ENCODE peak calls at places on chromosomes 5 and 9, in ten cellular contexts. One of them, this sample, is unnamed.

GRCh38 chr5:172833691-172834569 is at the start of gene ERGIC1:
- DNase-seq in neural progenitor cell: peak; percentile 86
- DNase-seq in heart left ventricle: peak; percentile 90
- DNase-seq in SK-N-SH: peak; percentile 95
- DNase-seq in A549: peak; percentile 64
- DNase-seq in tibial nerve: peak; percentile 74
- DNase-seq in K562: peak; percentile 96
- DNase-seq in A673: peak; percentile 68
- DNase-seq in upper lobe of left lung: peak; percentile 98
- DNase-seq in astrocyte: peak; percentile 65
- DNase-seq in this sample: peak; percentile 74

GRCh38 chr5:74240783-74241750 is 399.5 kb downstream of the ENC1 start:
- DNase-seq in neural progenitor cell: no peak
- DNase-seq in heart left ventricle: no peak
- DNase-seq in SK-N-SH: no peak
- DNase-seq in A549: no peak
- DNase-seq in tibial nerve: no peak
- DNase-seq in K562: no peak
- DNase-seq in A673: no peak
- DNase-seq in upper lobe of left lung: no peak
- DNase-seq in astrocyte: no peak
- DNase-seq in this sample: peak; percentile 54

GRCh38 chr5:149605998-149606721 is 24.9 kb downstream of the ARHGEF37 start:
- DNase-seq in neural progenitor cell: no peak
- DNase-seq in heart left ventricle: peak; percentile 62
- DNase-seq in SK-N-SH: no peak
- DNase-seq in A549: peak; percentile 95
- DNase-seq in tibial nerve: no peak
- DNase-seq in K562: peak; percentile 86
- DNase-seq in A673: no peak
- DNase-seq in upper lobe of left lung: no peak
- DNase-seq in astrocyte: peak; percentile 83
- DNase-seq in this sample: peak; percentile 92

GRCh38 chr9:107175039-107175438 is 108.0 kb upstream of the RAD23B start:
- DNase-seq in neural progenitor cell: no peak
- DNase-seq in heart left ventricle: peak; percentile 74
- DNase-seq in SK-N-SH: no peak
- DNase-seq in A549: no peak
- DNase-seq in tibial nerve: no peak
- DNase-seq in K562: no peak
- DNase-seq in A673: no peak
- DNase-seq in upper lobe of left lung: no peak
- DNase-seq in astrocyte: no peak
- DNase-seq in this sample: peak; percentile 41

GRCh38 chr9:36268007-36268427 is 9.8 kb upstream of the GNE start:
- DNase-seq in neural progenitor cell: no peak
- DNase-seq in heart left ventricle: no peak
- DNase-seq in SK-N-SH: no peak
- DNase-seq in A549: no peak
- DNase-seq in tibial nerve: no peak
- DNase-seq in K562: no peak
- DNase-seq in A673: no peak
- DNase-seq in upper lobe of left lung: no peak
- DNase-seq in astrocyte: peak; percentile 55
- DNase-seq in this sample: peak; percentile 70

GRCh38 chr5:153520137-153520536 is 29.7 kb downstream of the GRIA1 start:
- DNase-seq in neural progenitor cell: no peak
- DNase-seq in heart left ventricle: no peak
- DNase-seq in SK-N-SH: no peak
- DNase-seq in A549: no peak
- DNase-seq in tibial nerve: no peak
- DNase-seq in K562: no peak
- DNase-seq in A673: no peak
- DNase-seq in upper lobe of left lung: no peak
- DNase-seq in astrocyte: no peak
- DNase-seq in this sample: no peak

GRCh38 chr5:172466062-172466461 is 11.7 kb upstream of the SH3PXD2B start:
- DNase-seq in neural progenitor cell: no peak
- DNase-seq in heart left ventricle: no peak
- DNase-seq in SK-N-SH: no peak
- DNase-seq in A549: no peak
- DNase-seq in tibial nerve: no peak
- DNase-seq in K562: no peak
- DNase-seq in A673: no peak
- DNase-seq in upper lobe of left lung: no peak
- DNase-seq in astrocyte: no peak
- DNase-seq in this sample: no peak

GRCh38 chr9:95003694-95004451 is 277.4 kb downstream of the AOPEP start:
- DNase-seq in neural progenitor cell: peak; percentile 66
- DNase-seq in heart left ventricle: peak; percentile 74
- DNase-seq in SK-N-SH: peak; percentile 80
- DNase-seq in A549: no peak
- DNase-seq in tibial nerve: peak; percentile 56
- DNase-seq in K562: peak; percentile 55
- DNase-seq in A673: peak; percentile 50
- DNase-seq in upper lobe of left lung: peak; percentile 90
- DNase-seq in astrocyte: peak; percentile 52
- DNase-seq in this sample: peak; percentile 67

GRCh38 chr5:139709587-139710369 is 61.6 kb downstream of the CXXC5 start:
- DNase-seq in neural progenitor cell: no peak
- DNase-seq in heart left ventricle: peak; percentile 74
- DNase-seq in SK-N-SH: peak; percentile 77
- DNase-seq in A549: no peak
- DNase-seq in tibial nerve: no peak
- DNase-seq in K562: peak; percentile 64
- DNase-seq in A673: peak; percentile 93
- DNase-seq in upper lobe of left lung: peak; percentile 89
- DNase-seq in astrocyte: no peak
- DNase-seq in this sample: no peak

GRCh38 chr5:139708877-139709586 is 60.9 kb downstream of the CXXC5 start:
- DNase-seq in neural progenitor cell: peak; percentile 84
- DNase-seq in heart left ventricle: peak; percentile 79
- DNase-seq in SK-N-SH: peak; percentile 94
- DNase-seq in A549: no peak
- DNase-seq in tibial nerve: no peak
- DNase-seq in K562: peak; percentile 93
- DNase-seq in A673: peak; percentile 87
- DNase-seq in upper lobe of left lung: peak; percentile 91
- DNase-seq in astrocyte: peak; percentile 63
- DNase-seq in this sample: peak; percentile 54

GRCh38 chr5:139711067-139711851 is 63.1 kb downstream of the CXXC5 start:
- DNase-seq in neural progenitor cell: peak; percentile 86
- DNase-seq in heart left ventricle: no peak
- DNase-seq in SK-N-SH: peak; percentile 82
- DNase-seq in A549: peak; percentile 31
- DNase-seq in tibial nerve: no peak
- DNase-seq in K562: peak; percentile 87
- DNase-seq in A673: peak; percentile 95
- DNase-seq in upper lobe of left lung: peak; percentile 93
- DNase-seq in astrocyte: no peak
- DNase-seq in this sample: peak; percentile 27

GRCh38 chr5:139710370-139711066 is 62.4 kb downstream of the CXXC5 start:
- DNase-seq in neural progenitor cell: peak; percentile 83
- DNase-seq in heart left ventricle: peak; percentile 50
- DNase-seq in SK-N-SH: peak; percentile 83
- DNase-seq in A549: peak; percentile 47
- DNase-seq in tibial nerve: no peak
- DNase-seq in K562: peak; percentile 85
- DNase-seq in A673: peak; percentile 93
- DNase-seq in upper lobe of left lung: peak; percentile 92
- DNase-seq in astrocyte: peak; percentile 37
- DNase-seq in this sample: peak; percentile 33

DNA sequence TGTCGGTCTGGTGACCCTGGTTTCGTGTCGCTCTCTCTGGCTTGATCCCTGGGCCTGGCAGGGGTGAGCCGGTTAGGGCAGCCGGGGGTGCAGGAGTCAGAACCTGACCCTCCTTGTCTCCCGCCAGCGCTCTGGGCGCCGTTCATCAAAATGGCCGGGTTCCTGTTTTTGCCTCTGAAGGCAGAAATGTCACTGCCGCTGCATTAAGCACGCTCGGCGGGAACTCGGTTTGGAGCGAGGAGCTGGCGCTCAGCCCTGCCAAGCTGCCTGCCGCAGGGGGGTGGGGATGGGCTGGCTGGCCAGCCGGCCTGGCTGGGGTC is 63.7 kb downstream of the CXXC5 start:
- DNase-seq in neural progenitor cell: peak; percentile 81
- DNase-seq in heart left ventricle: no peak
- DNase-seq in SK-N-SH: peak; percentile 78
- DNase-seq in A549: no peak
- DNase-seq in tibial nerve: no peak
- DNase-seq in K562: no peak
- DNase-seq in A673: peak; percentile 77
- DNase-seq in upper lobe of left lung: peak; percentile 79
- DNase-seq in astrocyte: no peak
- DNase-seq in this sample: no peak
- H3K4me3 ChIP-seq in neural progenitor cell: peak overlapping the region; percentile 59
- H3K4me3 ChIP-seq in heart left ventricle: peak overlapping the region; percentile 54
- H3K4me3 ChIP-seq in SK-N-SH: peak overlapping the region; percentile 67
- H3K4me3 ChIP-seq in A549: peak overlapping the region; percentile 88
- H3K4me3 ChIP-seq in tibial nerve: peak overlapping the region; percentile 61
- H3K4me3 ChIP-seq in K562: no peak overlapping the region
- H3K4me3 ChIP-seq in A673: peak overlapping the region; percentile 53
- H3K4me3 ChIP-seq in upper lobe of left lung: peak overlapping the region; percentile 56
- H3K4me3 ChIP-seq in astrocyte: peak overlapping the region; percentile 63
- H3K4me3 ChIP-seq in this sample: peak overlapping the region; percentile 61

DNA sequence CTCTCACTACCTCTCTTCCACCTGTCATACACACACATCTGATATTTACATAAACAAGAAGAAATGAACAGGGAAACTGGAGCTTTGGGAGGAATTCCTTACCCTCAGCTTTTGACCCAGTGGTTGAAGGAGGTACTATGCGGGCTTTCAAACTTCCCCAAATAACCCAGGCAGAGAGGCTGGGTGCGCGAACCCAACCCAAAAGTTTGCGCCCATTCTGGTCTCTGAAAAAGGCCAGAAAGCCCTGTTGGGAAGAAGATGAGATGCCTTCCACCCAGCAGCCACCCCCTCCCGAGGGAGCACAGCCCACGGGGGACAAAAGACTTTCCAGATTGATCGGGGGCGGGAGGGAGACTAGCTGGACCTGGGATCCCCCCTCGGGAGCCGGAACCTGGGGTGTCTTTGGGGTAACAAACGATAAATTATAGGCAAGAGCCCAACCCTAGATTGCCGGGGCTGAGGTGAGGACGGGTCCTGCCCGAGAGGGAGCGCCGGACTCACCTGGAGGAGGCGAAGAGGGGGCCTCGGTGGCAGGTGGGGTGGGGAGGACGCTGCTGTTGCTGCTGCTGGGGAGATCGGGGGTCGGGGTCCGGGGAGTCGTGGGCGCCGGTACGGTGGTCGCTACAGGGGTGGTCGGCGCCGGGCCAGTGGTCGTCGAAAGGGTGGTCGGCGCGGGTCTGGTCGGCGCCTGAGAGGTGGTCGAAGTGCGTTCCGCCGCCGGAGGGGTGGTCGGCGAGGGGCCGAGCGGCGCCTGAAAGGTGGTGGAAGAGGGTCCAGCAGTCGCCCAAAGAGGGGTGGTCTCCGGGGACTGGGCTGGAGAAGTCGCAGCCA is 798 bp downstream of the MEGF9 start:
- DNase-seq in neural progenitor cell: peak; percentile 18
- DNase-seq in heart left ventricle: peak; percentile 32
- DNase-seq in SK-N-SH: peak; percentile 46
- DNase-seq in A549: peak; percentile 28
- DNase-seq in tibial nerve: no peak
- DNase-seq in K562: peak; percentile 30
- DNase-seq in A673: no peak
- DNase-seq in upper lobe of left lung: no peak
- DNase-seq in astrocyte: no peak
- DNase-seq in this sample: peak; percentile 39
- TF ChIP-seq CTCF in neural progenitor cell: no peak
- TF ChIP-seq CTCF in heart left ventricle: peak; percentile 4
- TF ChIP-seq CTCF in SK-N-SH: peak; percentile 19
- TF ChIP-seq CTCF in A549: no peak
- TF ChIP-seq CTCF in tibial nerve: no peak
- TF ChIP-seq CTCF in K562: no peak
- TF ChIP-seq CTCF in A673: no peak
- TF ChIP-seq CTCF in upper lobe of left lung: peak; percentile 17
- TF ChIP-seq CTCF in astrocyte: peak; percentile 5
- TF ChIP-seq CTCF in this sample: peak; percentile 54

GRCh38 chr9:20441704-20442423 is 180.4 kb downstream of the MLLT3 start:
- DNase-seq in neural progenitor cell: no peak
- DNase-seq in heart left ventricle: no peak
- DNase-seq in SK-N-SH: no peak
- DNase-seq in A549: no peak
- DNase-seq in tibial nerve: no peak
- DNase-seq in K562: no peak
- DNase-seq in A673: no peak
- DNase-seq in upper lobe of left lung: no peak
- DNase-seq in astrocyte: peak; percentile 71
- DNase-seq in this sample: peak; percentile 4

GRCh38 chr9:20441166-20441565 is 181.1 kb downstream of the MLLT3 start:
- DNase-seq in neural progenitor cell: no peak
- DNase-seq in heart left ventricle: no peak
- DNase-seq in SK-N-SH: no peak
- DNase-seq in A549: no peak
- DNase-seq in tibial nerve: no peak
- DNase-seq in K562: no peak
- DNase-seq in A673: no peak
- DNase-seq in upper lobe of left lung: no peak
- DNase-seq in astrocyte: no peak
- DNase-seq in this sample: no peak

GRCh38 chr9:20446248-20446647 is 176.1 kb downstream of the MLLT3 start:
- DNase-seq in neural progenitor cell: no peak
- DNase-seq in heart left ventricle: no peak
- DNase-seq in SK-N-SH: no peak
- DNase-seq in A549: no peak
- DNase-seq in tibial nerve: no peak
- DNase-seq in K562: no peak
- DNase-seq in A673: no peak
- DNase-seq in upper lobe of left lung: no peak
- DNase-seq in astrocyte: no peak
- DNase-seq in this sample: no peak

GRCh38 chr9:20447291-20447690 is 175.0 kb downstream of the MLLT3 start:
- DNase-seq in neural progenitor cell: no peak
- DNase-seq in heart left ventricle: no peak
- DNase-seq in SK-N-SH: no peak
- DNase-seq in A549: no peak
- DNase-seq in tibial nerve: no peak
- DNase-seq in K562: no peak
- DNase-seq in A673: no peak
- DNase-seq in upper lobe of left lung: no peak
- DNase-seq in astrocyte: peak; percentile 6
- DNase-seq in this sample: no peak

GRCh38 chr9:20442461-20443319 is 179.6 kb downstream of the MLLT3 start:
- DNase-seq in neural progenitor cell: no peak
- DNase-seq in heart left ventricle: no peak
- DNase-seq in SK-N-SH: no peak
- DNase-seq in A549: no peak
- DNase-seq in tibial nerve: no peak
- DNase-seq in K562: no peak
- DNase-seq in A673: no peak
- DNase-seq in upper lobe of left lung: no peak
- DNase-seq in astrocyte: no peak
- DNase-seq in this sample: no peak
- H3K4me3 ChIP-seq in neural progenitor cell: no peak overlapping the region
- H3K4me3 ChIP-seq in heart left ventricle: no peak overlapping the region
- H3K4me3 ChIP-seq in SK-N-SH: no peak overlapping the region
- H3K4me3 ChIP-seq in A549: no peak overlapping the region
- H3K4me3 ChIP-seq in tibial nerve: no peak overlapping the region
- H3K4me3 ChIP-seq in K562: no peak overlapping the region
- H3K4me3 ChIP-seq in A673: no peak overlapping the region
- H3K4me3 ChIP-seq in upper lobe of left lung: no peak overlapping the region
- H3K4me3 ChIP-seq in astrocyte: no peak overlapping the region
- H3K4me3 ChIP-seq in this sample: no peak overlapping the region

DNA sequence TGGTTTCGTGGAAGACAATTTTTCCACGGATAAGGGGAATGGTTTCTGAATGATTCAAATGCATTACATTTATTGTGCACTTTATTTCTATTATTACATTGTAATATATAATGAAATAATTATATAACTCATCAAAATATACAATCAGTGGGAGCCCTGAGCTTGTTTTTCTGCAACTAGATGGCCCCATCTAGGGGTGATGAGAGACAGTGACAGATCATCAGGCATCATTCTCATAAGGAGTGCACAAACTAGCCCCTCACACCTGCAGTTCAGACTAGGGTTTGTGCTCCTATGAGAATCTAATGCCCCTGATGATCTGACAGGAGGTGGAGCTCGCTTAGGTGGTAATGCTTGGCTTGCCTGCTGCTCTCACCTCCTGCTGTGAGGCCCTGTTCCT is 6.4 kb downstream of the ISCA1 start:
- DNase-seq in neural progenitor cell: peak; percentile 27
- DNase-seq in heart left ventricle: no peak
- DNase-seq in SK-N-SH: no peak
- DNase-seq in A549: no peak
- DNase-seq in tibial nerve: no peak
- DNase-seq in K562: no peak
- DNase-seq in A673: no peak
- DNase-seq in upper lobe of left lung: no peak
- DNase-seq in astrocyte: no peak
- DNase-seq in this sample: no peak
- TF ChIP-seq CTCF in neural progenitor cell: peak; percentile 53
- TF ChIP-seq CTCF in heart left ventricle: peak; percentile 26
- TF ChIP-seq CTCF in SK-N-SH: peak; percentile 34
- TF ChIP-seq CTCF in A549: no peak
- TF ChIP-seq CTCF in tibial nerve: no peak
- TF ChIP-seq CTCF in K562: no peak
- TF ChIP-seq CTCF in A673: peak; percentile 42
- TF ChIP-seq CTCF in upper lobe of left lung: no peak
- TF ChIP-seq CTCF in astrocyte: peak; percentile 17
- TF ChIP-seq CTCF in this sample: peak; percentile 16